ENCODE peak calls at places on chromosomes 5 and 9, in five cellular contexts. B is endothelial cell of umbilical vein, P is HCT116, A is GM23248, E is hepatocyte. U is an unnamed sample.

GRCh38 chr9:20620658-20621552 is 1.4 kb downstream of the MLLT3 start:
- DNase-seq in P (no peak), A (peak), E (peak), B (peak), U (peak)

GRCh38 chr9:76717176-76717575 is 47.1 kb upstream of the PCA3 start:
- DNase-seq in A (no peak), P (no peak), E (no peak), B (peak), U (no peak)

GRCh38 chr5:148687427-148687826 is 33.1 kb upstream of the HTR4 start:
- DNase-seq in A (peak), B (peak), E (peak), P (peak), U (peak)

GRCh38 chr5:32505718-32506117 is 61.2 kb upstream of the ZFR start:
- DNase-seq in E (peak), A (peak), B (no peak), P (no peak), U (no peak)

GRCh38 chr9:136086213-136086881 is 8.7 kb downstream of the NACC2 start:
- DNase-seq in A (no peak), B (no peak), P (no peak), E (no peak), U (no peak)

GRCh38 chr5:7815757-7816534 is 35.0 kb downstream of the CFAP90 start:
- DNase-seq in B (peak), E (peak), A (peak), P (peak), U (peak)

GRCh38 chr9:100623969-100624368 is 46.1 kb downstream of the CAVIN4 start:
- DNase-seq in P (no peak), B (no peak), A (no peak), E (no peak), U (no peak)

GRCh38 chr5:59132131-59132530 is 549.3 kb downstream of the RAB3C start:
- DNase-seq in B (no peak), P (no peak), A (no peak), E (no peak), U (no peak)

GRCh38 chr5:38598296-38598993 is 42.0 kb upstream of the LIFR start:
- DNase-seq in E (no peak), P (no peak), A (no peak), B (no peak), U (no peak)

GRCh38 chr5:25862276-25862675 is 1176.1 kb downstream of the CDH9 start:
- DNase-seq in P (no peak), E (no peak), B (no peak), A (no peak), U (no peak)

GRCh38 chr5:1010641-1011046 is 2.0 kb downstream of the NKD2 start:
- DNase-seq in E (no peak), P (no peak), B (no peak), A (no peak), U (no peak)

GRCh38 chr9:35164711-35165110 is 2.9 kb downstream of the UNC13B start:
- DNase-seq in E (no peak), B (peak), P (no peak), A (peak), U (no peak)

GRCh38 chr9:33272061-33272460 is 7.2 kb downstream of the CHMP5 start:
- DNase-seq in P (no peak), A (no peak), E (peak), B (no peak), U (no peak)

GRCh38 chr9:97985058-97985861 is 2.1 kb downstream of the ANP32B start:
- DNase-seq in B (peak), P (no peak), E (no peak), A (peak), U (peak)

GRCh38 chr5:174609116-174609515 is 115.3 kb upstream of the MSX2 start:
- DNase-seq in A (no peak), P (peak), B (no peak), E (no peak), U (no peak)

GRCh38 chr5:115709585-115709984 is 83.7 kb upstream of the TMED7 start:
- DNase-seq in A (peak), P (no peak), B (no peak), E (peak), U (no peak)

GRCh38 chr5:84568171-84568570 is 183.5 kb upstream of the EDIL3 start:
- DNase-seq in E (no peak), P (no peak), A (no peak), B (no peak), U (no peak)

GRCh38 chr5:174167080-174167910 is 121.8 kb downstream of the NSG2 start:
- DNase-seq in P (no peak), A (no peak), B (no peak), E (no peak), U (no peak)

GRCh38 chr5:175748650-175749049 is 90.8 kb downstream of the HRH2 start:
- DNase-seq in A (no peak), P (no peak), B (no peak), E (no peak), U (no peak)

GRCh38 chr9:115133649-115134048 is 15.7 kb upstream of the TNC start:
- DNase-seq in E (no peak), A (peak), P (no peak), B (no peak), U (no peak)

GRCh38 chr5:158496624-158497023 is 603.1 kb downstream of the EBF1 start:
- DNase-seq in P (no peak), E (no peak), A (no peak), B (no peak), U (no peak)

GRCh38 chr9:101453776-101454570 is 18.4 kb upstream of the ALDOB start:
- DNase-seq in A (peak), P (no peak), B (no peak), E (no peak), U (no peak)

DNA sequence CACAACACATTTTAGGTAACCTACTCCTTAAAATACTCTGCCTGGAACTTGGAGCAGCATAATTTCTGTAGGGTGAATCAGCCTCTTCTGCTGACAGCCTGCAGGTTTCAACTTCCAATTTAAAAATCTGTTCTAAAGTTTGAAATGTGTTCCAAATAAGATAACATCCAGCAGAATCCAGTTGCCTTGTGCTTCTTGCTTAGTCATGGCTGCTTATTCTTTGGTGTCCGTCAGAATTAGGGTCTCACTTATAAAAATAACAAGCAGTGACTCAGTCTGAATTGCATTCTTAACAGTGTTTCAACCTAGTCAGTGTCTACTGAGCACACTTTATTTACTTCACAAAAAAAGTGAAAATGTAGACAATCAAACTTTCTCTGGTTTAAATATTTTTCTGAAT is 3.7 kb downstream of the CDH6 start:
- DNase-seq in A (peak), B (no peak), P (no peak), E (no peak), U (no peak)
- TF ChIP-seq EZH2 in A (no peak), B (no peak), P (no peak), E (no peak), U (no peak)

GRCh38 chr5:90503596-90503995 is 25.8 kb downstream of the LYSMD3 start:
- DNase-seq in A (peak), P (no peak), B (no peak), E (no peak), U (no peak)
- H3K4me3 ChIP-seq in A (no peak), P (no peak), B (no peak), E (no peak), U (no peak)

GRCh38 chr5:126982926-126983873 is 47.2 kb downstream of the MARCHF3 start:
- DNase-seq in A (no peak), P (no peak), B (no peak), E (no peak), U (no peak)

GRCh38 chr5:126978258-126978657 is 52.1 kb downstream of the MARCHF3 start:
- DNase-seq in B (no peak), A (no peak), E (no peak), P (no peak), U (no peak)

GRCh38 chr5:126983874-126984266 is 46.5 kb downstream of the MARCHF3 start:
- DNase-seq in P (no peak), A (no peak), B (no peak), E (no peak), U (no peak)

GRCh38 chr5:126984632-126985031 is 45.7 kb downstream of the MARCHF3 start:
- DNase-seq in A (peak), P (no peak), B (no peak), E (no peak), U (no peak)

GRCh38 chr5:126982195-126982594 is 48.2 kb downstream of the MARCHF3 start:
- DNase-seq in B (no peak), A (no peak), E (no peak), P (no peak), U (no peak)
- TF ChIP-seq EZH2 in B (no peak), A (no peak), E (no peak), P (no peak), U (no peak)

GRCh38 chr5:149694007-149694406 is 36.1 kb upstream of the PPARGC1B start:
- DNase-seq in B (no peak), A (no peak), P (no peak), E (no peak), U (no peak)

GRCh38 chr5:149687789-149688188 is 42.3 kb upstream of the PPARGC1B start:
- DNase-seq in A (no peak), E (no peak), P (no peak), B (no peak), U (no peak)

GRCh38 chr5:149688406-149688805 is 41.7 kb upstream of the PPARGC1B start:
- DNase-seq in A (no peak), E (no peak), P (no peak), B (no peak), U (no peak)

GRCh38 chr5:149697001-149697400 is 33.1 kb upstream of the PPARGC1B start:
- DNase-seq in A (peak), B (no peak), P (no peak), E (no peak), U (no peak)

GRCh38 chr5:149693482-149693881 is 36.6 kb upstream of the PPARGC1B start:
- DNase-seq in B (no peak), A (no peak), P (no peak), E (no peak), U (no peak)
- H3K4me3 ChIP-seq in B (no peak), A (no peak), P (no peak), E (no peak), U (no peak)

GRCh38 chr5:51382759-51383493 is at the start of gene ISL1:
- DNase-seq in B (peak), P (peak), A (peak), E (peak), U (no peak)

GRCh38 chr5:51383494-51384081 is 340 bp downstream of the ISL1 start:
- DNase-seq in A (no peak), P (no peak), E (no peak), B (peak), U (no peak)

GRCh38 chr5:51380603-51381207 is 2.5 kb upstream of the ISL1 start:
- DNase-seq in A (peak), E (peak), P (no peak), B (peak), U (peak)

GRCh38 chr5:51381801-51382507 is 1.3 kb upstream of the ISL1 start:
- DNase-seq in B (peak), P (no peak), A (no peak), E (no peak), U (no peak)

GRCh38 chr5:51382508-51382758 is 815 bp upstream of the ISL1 start:
- DNase-seq in E (no peak), B (no peak), P (no peak), A (no peak), U (no peak)
- TF ChIP-seq EZH2 in E (no peak), B (no peak), P (no peak), A (no peak), U (no peak)